ENCODE peak calls at places on chromosome 20, in four cellular contexts. S is CD4-positive, alpha-beta T cell; O is AG09319; N is stimulated activated CD4-positive, alpha-beta T cell treated with anti-CD3 and anti-CD28 coated beads, Interleukin-1b, Interleukin-23, amount 100 ng/mL, for 48 hours. E is an unnamed sample.

GRCh38 chr20:20666359-20666758 is 46.1 kb downstream of the RALGAPA2 start:
- DNase-seq in S (no peak), N (no peak), O (no peak), E (no peak)

GRCh38 chr20:22227301-22227700 is 357.1 kb downstream of the FOXA2 start:
- DNase-seq in N (no peak), O (no peak), S (no peak), E (no peak)

GRCh38 chr20:32918751-32919150 is 60.0 kb downstream of the EFCAB8 start:
- DNase-seq in S (no peak), O (no peak), N (no peak), E (no peak)

GRCh38 chr20:15236812-15237211 is 899.4 kb upstream of the FLRT3 start:
- DNase-seq in S (no peak), O (peak), N (peak), E (no peak)

GRCh38 chr20:53337419-53338101 is 256.1 kb downstream of the ZNF217 start:
- DNase-seq in O (no peak), N (no peak), S (no peak), E (no peak)

GRCh38 chr20:46634528-46634927 is 16.7 kb downstream of the SLC13A3 start:
- DNase-seq in O (no peak), S (no peak), N (no peak), E (no peak)

GRCh38 chr20:21294755-21295154 is 8.4 kb upstream of the XRN2 start:
- DNase-seq in O (no peak), S (no peak), N (no peak), E (no peak)

GRCh38 chr20:11847827-11848226 is 69.9 kb upstream of the BTBD3 start:
- DNase-seq in N (no peak), O (no peak), S (no peak), E (no peak)

GRCh38 chr20:34536798-34537394 is 20.7 kb downstream of the DYNLRB1 start:
- DNase-seq in S (no peak), O (no peak), N (peak), E (no peak)

GRCh38 chr20:51480507-51481270 is 61.8 kb downstream of the NFATC2 start:
- DNase-seq in O (no peak), S (no peak), N (peak), E (no peak)

GRCh38 chr20:46630336-46630735 is 20.9 kb downstream of the SLC13A3 start:
- DNase-seq in O (no peak), S (no peak), N (no peak), E (no peak)

GRCh38 chr20:34703061-34703572 is 1.0 kb upstream of the TP53INP2 start:
- DNase-seq in O (no peak), N (no peak), S (no peak), E (no peak)

GRCh38 chr20:25397827-25398226 is 7.2 kb upstream of the ABHD12 start:
- DNase-seq in N (no peak), S (no peak), O (no peak), E (no peak)

GRCh38 chr20:5612476-5613291 is 137.5 kb upstream of the SHLD1 start:
- DNase-seq in O (peak), N (no peak), S (no peak), E (no peak)

GRCh38 chr20:57811373-57812020 is 101.7 kb upstream of the PMEPA1 start:
- DNase-seq in O (no peak), N (no peak), S (no peak), E (no peak)

GRCh38 chr20:46139243-46139889 is 21.3 kb downstream of the CD40 start:
- DNase-seq in S (no peak), O (no peak), N (no peak), E (no peak)

GRCh38 chr20:33947709-33948295 is 45.9 kb upstream of the RALY start:
- DNase-seq in O (no peak), N (peak), S (peak), E (no peak)

GRCh38 chr20:61594198-61594597 is 342.1 kb downstream of the CDH4 start:
- DNase-seq in O (no peak), S (no peak), N (no peak), E (no peak)

GRCh38 chr20:62273421-62273820 is 29.4 kb upstream of the ADRM1 start:
- DNase-seq in S (no peak), O (no peak), N (no peak), E (no peak)

GRCh38 chr20:63896136-63896890 is 1.4 kb downstream of the DNAJC5 start:
- DNase-seq in N (peak), S (no peak), O (no peak), E (no peak)

GRCh38 chr20:64063389-64064144 is 569 bp downstream of the TCEA2 start:
- DNase-seq in S (no peak), O (no peak), N (peak), E (no peak)

GRCh38 chr20:815914-816606 is 17.5 kb upstream of the FAM110A start:
- DNase-seq in O (no peak), S (peak), N (peak), E (peak)

GRCh38 chr20:36446557-36446956 is 94.8 kb upstream of the MYL9 start:
- DNase-seq in O (no peak), S (no peak), N (no peak), E (no peak)

GRCh38 chr20:48635791-48636267 is 192.0 kb downstream of the PREX1 start:
- DNase-seq in S (peak), O (no peak), N (peak), E (no peak)

GRCh38 chr20:2740702-2741101 is 48.1 kb downstream of the EBF4 start:
- DNase-seq in O (no peak), N (no peak), S (no peak), E (no peak)

GRCh38 chr20:36572701-36573102 is 695 bp upstream of the TGIF2 start:
- DNase-seq in S (peak), O (no peak), N (peak), E (peak)

GRCh38 chr20:12166053-12166717 is 248.5 kb downstream of the BTBD3 start:
- DNase-seq in O (peak), N (no peak), S (no peak), E (no peak)

GRCh38 chr20:47352332-47353223 is 3.9 kb downstream of the ZMYND8 start:
- DNase-seq in S (no peak), N (no peak), O (no peak), E (no peak)

GRCh38 chr20:37376791-37377190 is 30.9 kb downstream of the SRC start:
- DNase-seq in S (no peak), N (no peak), O (no peak), E (no peak)

GRCh38 chr20:63497138-63497945 is 1.5 kb downstream of the EEF1A2 start:
- DNase-seq in S (no peak), N (no peak), O (no peak), E (no peak)

GRCh38 chr20:6566821-6567220 is 200.7 kb upstream of the BMP2 start:
- DNase-seq in S (no peak), N (no peak), O (no peak), E (no peak)

GRCh38 chr20:59817846-59818245 is 115.6 kb downstream of the SYCP2 start:
- DNase-seq in S (no peak), N (no peak), O (no peak), E (no peak)

GRCh38 chr20:663315-664090 is 10.5 kb upstream of the SRXN1 start:
- DNase-seq in N (peak), S (no peak), O (no peak), E (no peak)

GRCh38 chr20:34302312-34302722 is 838 bp downstream of the AHCY start:
- DNase-seq in N (no peak), S (no peak), O (no peak), E (no peak)

GRCh38 chr20:47319517-47320252 is 36.8 kb downstream of the ZMYND8 start:
- DNase-seq in N (no peak), O (no peak), S (no peak), E (no peak)

GRCh38 chr20:53942121-53942816 is 128.1 kb downstream of the BCAS1 start:
- DNase-seq in O (no peak), N (no peak), S (no peak), E (no peak)

GRCh38 chr20:44187763-44188709 is 1.0 kb upstream of the JPH2 start:
- DNase-seq in N (no peak), S (no peak), O (no peak), E (no peak)

GRCh38 chr20:63856111-63856511 is 5.2 kb upstream of the ABHD16B start:
- DNase-seq in O (no peak), S (no peak), N (no peak), E (no peak)

GRCh38 chr20:23265226-23265625 is 85.4 kb upstream of the NXT1 start:
- DNase-seq in S (no peak), N (no peak), O (no peak), E (no peak)

E was measured in T-helper 22 cell.